ENCODE peak calls at places on chromosomes 4 and X, in eight cellular contexts. C, H, F, W, S, G, D and T are unnamed samples. For H3K27me3, the result is how much of the 10 kb centered on the place peaks cover.

GRCh38 chrX:526295-527224 is 104.0 kb upstream of the SHOX start:
- DNase-seq in W (no peak), D (no peak), F (no peak), S (no peak), G (no peak), C (no peak), H (no peak), T (no peak)

GRCh38 chr4:152946460-152946859 is 10.3 kb downstream of the FHDC1 start:
- DNase-seq in H (no peak), F (no peak), D (no peak), W (no peak), S (no peak), G (no peak), C (no peak), T (no peak)

GRCh38 chrX:50903387-50904027 is 7.0 kb upstream of the BMP15 start:
- DNase-seq in S (peak), H (no peak), G (no peak), W (no peak), D (no peak), C (no peak), F (peak), T (no peak)

GRCh38 chr4:52037730-52038108 is 380 bp downstream of the SGCB start:
- DNase-seq in H (peak), F (peak), G (no peak), S (no peak), W (peak), D (peak), C (no peak), T (no peak)

GRCh38 chr4:35106091-35106734 is 1138.1 kb downstream of the ARAP2 start:
- DNase-seq in W (no peak), D (no peak), F (no peak), S (no peak), G (no peak), C (no peak), H (no peak), T (no peak)

GRCh38 chr4:3871181-3871852 is 105.1 kb downstream of the ADRA2C start:
- DNase-seq in C (peak), F (peak), G (no peak), S (no peak), D (no peak), W (no peak), H (peak), T (no peak)

GRCh38 chrX:12611471-12611870 is 179.7 kb upstream of the PRPS2 start:
- DNase-seq in F (no peak), S (no peak), W (no peak), G (no peak), D (no peak), C (no peak), H (no peak), T (no peak)

GRCh38 chr4:55793479-55793878 is 26.1 kb upstream of the EXOC1L start:
- DNase-seq in F (no peak), W (no peak), H (no peak), C (peak), G (peak), S (no peak), D (no peak), T (no peak)

GRCh38 chr4:2787230-2788100 is 5.4 kb upstream of the SH3BP2 start:
- DNase-seq in H (peak), S (no peak), W (no peak), D (no peak), G (peak), F (no peak), C (peak), T (no peak)

GRCh38 chr4:2284934-2285664 is 23.2 kb upstream of the MXD4 start:
- DNase-seq in F (peak), H (no peak), C (peak), D (no peak), G (peak), W (peak), S (peak), T (peak)

DNA sequence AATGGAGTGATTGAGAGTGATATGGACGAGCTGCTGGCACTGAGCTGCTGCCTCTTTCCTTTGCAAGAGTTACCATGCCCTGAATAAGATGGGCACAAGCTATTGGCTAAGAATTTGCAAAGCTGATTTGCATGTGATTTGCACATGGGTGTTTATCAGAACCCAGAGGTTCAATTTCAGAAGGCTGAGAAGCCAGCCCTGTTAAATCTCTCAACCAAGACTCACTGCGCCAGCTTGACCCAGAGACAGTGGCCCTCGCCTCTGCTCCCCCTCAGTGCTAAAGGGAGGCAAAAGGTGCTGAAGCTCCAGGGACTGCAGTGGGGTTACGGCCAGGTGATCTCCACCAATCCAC is 701 bp downstream of the ARHGAP4 start:
- DNase-seq in D (no peak), W (no peak), S (no peak), G (no peak), F (no peak), C (no peak), H (no peak), T (no peak)
- H3K4me3 ChIP-seq in D (peak), W (peak), S (no peak), G (peak), F (no peak), C (peak), H (peak), T (no peak)

DNA sequence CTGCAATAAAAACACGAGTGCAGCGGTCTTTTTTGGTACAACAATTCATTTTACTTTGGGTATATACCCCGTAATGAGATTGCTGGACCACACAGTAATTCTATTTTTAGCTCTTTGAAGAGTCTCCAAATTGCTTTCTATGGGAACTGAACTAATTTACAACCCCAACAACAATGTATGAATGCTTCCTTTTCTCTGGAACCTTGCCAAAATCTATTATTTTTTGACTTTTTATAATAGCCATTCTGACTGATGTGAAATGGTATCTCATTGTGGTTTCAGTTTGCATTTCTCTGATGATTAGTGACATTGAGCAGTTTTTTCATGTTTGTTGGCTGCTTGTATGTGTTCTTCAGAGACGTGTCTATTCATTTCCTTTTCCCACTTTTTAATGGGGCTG is 240.8 kb downstream of the STK32B start:
- DNase-seq in H (no peak), C (no peak), D (no peak), W (no peak), S (no peak), F (no peak), G (no peak), T (no peak)
- TF ChIP-seq CTCF in H (no peak), C (no peak), D (no peak), W (no peak), S (no peak), F (no peak), G (no peak), T (no peak)

DNA sequence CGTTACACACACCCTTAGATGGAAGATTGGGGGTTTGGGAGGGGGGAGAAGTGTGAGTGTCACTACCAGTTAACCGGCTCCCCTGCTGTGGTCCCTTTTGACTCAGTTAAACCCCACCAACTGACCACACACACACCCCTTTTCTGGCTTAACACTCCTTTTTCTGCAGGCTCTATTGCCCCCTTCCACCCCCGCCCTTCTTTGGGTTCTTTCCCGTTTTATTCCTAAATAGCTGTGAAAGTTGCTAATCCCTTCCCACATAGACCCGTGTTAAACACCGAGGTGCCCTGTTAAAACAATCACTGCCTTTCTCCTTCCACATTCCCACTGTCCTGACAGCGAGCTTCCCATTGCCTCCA is 3.7 kb upstream of the NR3C2 start:
- DNase-seq in W (no peak), F (no peak), S (no peak), H (no peak), D (no peak), C (no peak), G (no peak), T (no peak)
- H3K27me3 ChIP-seq in W (under half), F (half or more), S (under half), H (under half), D (under half), C (under half), G (under half), T (under half)

DNA sequence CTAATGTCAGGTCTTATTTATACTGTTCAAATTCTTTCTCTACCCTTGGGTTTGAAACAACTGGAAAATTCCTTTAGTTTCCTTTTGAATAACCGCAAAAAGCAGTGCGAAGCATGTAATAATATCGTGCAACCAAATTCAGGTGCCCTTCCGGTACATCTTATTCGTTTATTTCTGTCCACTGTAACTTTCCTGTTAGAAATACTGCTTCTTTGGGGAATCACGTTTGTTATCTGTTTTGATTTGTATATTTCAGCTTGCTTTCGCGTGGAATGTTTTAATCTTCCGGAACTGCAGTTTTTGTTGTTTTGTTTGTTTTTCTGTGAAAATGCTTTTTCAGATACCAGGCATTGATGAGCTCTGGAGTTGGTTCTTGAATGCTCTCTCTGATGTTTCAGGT is 85.7 kb upstream of the HPRT1 start:
- DNase-seq in S (no peak), D (no peak), G (no peak), F (peak), W (no peak), H (no peak), C (no peak), T (no peak)
- H3K4me3 ChIP-seq in S (peak), D (peak), G (peak), F (peak), W (peak), H (peak), C (peak), T (peak)

GRCh38 chr4:177802149-177802548 is 359.9 kb upstream of the AGA start:
- DNase-seq in F (no peak), W (no peak), C (no peak), D (no peak), H (no peak), S (no peak), G (no peak), T (no peak)

GRCh38 chr4:177802665-177803064 is 360.4 kb upstream of the AGA start:
- DNase-seq in W (no peak), F (no peak), S (no peak), C (no peak), D (no peak), G (no peak), H (no peak), T (no peak)
- TF ChIP-seq CTCF in W (no peak), F (no peak), S (no peak), C (no peak), D (no peak), G (no peak), H (no peak), T (no peak)

GRCh38 chrX:119983494-119983893 is 39.9 kb upstream of the NKAP start:
- DNase-seq in C (no peak), G (no peak), S (no peak), F (no peak), D (no peak), W (no peak), H (no peak), T (no peak)
- H3K27me3 ChIP-seq in C (under half), G (under half), S (under half), F (half or more), D (under half), W (under half), H (under half), T (under half)